ENCODE peak calls at places on chromosomes 16 and 17, in four cellular contexts. P, X, E and O are unnamed samples.

GRCh38 chr17:45170280-45170975 is 8.8 kb downstream of the HEXIM2 start:
- DNase-seq in X (no peak), E (no peak), P (peak), O (no peak)

GRCh38 chr17:40932608-40933007 is 4.8 kb downstream of the KRT23 start:
- DNase-seq in P (no peak), E (no peak), X (no peak), O (no peak)

GRCh38 chr17:78527345-78527744 is 49.9 kb downstream of the DNAH17 start:
- DNase-seq in E (no peak), X (no peak), P (no peak), O (no peak)

GRCh38 chr16:70396209-70396904 is 42.5 kb downstream of the ST3GAL2 start:
- DNase-seq in E (no peak), P (no peak), X (no peak), O (no peak)

GRCh38 chr16:58692450-58692849 is 7.9 kb upstream of the SLC38A7 start:
- DNase-seq in X (no peak), P (no peak), E (no peak), O (no peak)

GRCh38 chr17:81164464-81165245 is 652 bp upstream of the PVALEF start:
- DNase-seq in P (peak), E (no peak), X (no peak), O (no peak)

GRCh38 chr17:79993390-79994221 is 42.1 kb downstream of the TBC1D16 start:
- DNase-seq in X (peak), P (peak), E (peak), O (peak)

GRCh38 chr17:51860934-51861561 is 297.5 kb downstream of the CA10 start:
- DNase-seq in P (peak), X (peak), E (peak), O (no peak)

GRCh38 chr16:4056161-4057105 is 59.8 kb downstream of the ADCY9 start:
- DNase-seq in E (no peak), X (no peak), P (no peak), O (no peak)

GRCh38 chr16:71863995-71864394 is 18.2 kb downstream of the ATXN1L start:
- DNase-seq in P (no peak), X (no peak), E (no peak), O (no peak)

GRCh38 chr17:52106638-52107261 is 51.8 kb downstream of the CA10 start:
- DNase-seq in X (peak), E (peak), P (peak), O (peak)

GRCh38 chr17:75031972-75032895 is 14.5 kb downstream of the ATP5PD start:
- DNase-seq in X (no peak), E (peak), P (peak), O (peak)

GRCh38 chr17:75032896-75033294 is 13.9 kb downstream of the ATP5PD start:
- DNase-seq in X (no peak), P (peak), E (no peak), O (no peak)

GRCh38 chr17:75034236-75034908 is 12.4 kb downstream of the ATP5PD start:
- DNase-seq in X (peak), E (peak), P (peak), O (peak)

GRCh38 chr17:75036643-75037268 is 10.0 kb downstream of the ATP5PD start:
- DNase-seq in P (peak), E (no peak), X (no peak), O (peak)

DNA sequence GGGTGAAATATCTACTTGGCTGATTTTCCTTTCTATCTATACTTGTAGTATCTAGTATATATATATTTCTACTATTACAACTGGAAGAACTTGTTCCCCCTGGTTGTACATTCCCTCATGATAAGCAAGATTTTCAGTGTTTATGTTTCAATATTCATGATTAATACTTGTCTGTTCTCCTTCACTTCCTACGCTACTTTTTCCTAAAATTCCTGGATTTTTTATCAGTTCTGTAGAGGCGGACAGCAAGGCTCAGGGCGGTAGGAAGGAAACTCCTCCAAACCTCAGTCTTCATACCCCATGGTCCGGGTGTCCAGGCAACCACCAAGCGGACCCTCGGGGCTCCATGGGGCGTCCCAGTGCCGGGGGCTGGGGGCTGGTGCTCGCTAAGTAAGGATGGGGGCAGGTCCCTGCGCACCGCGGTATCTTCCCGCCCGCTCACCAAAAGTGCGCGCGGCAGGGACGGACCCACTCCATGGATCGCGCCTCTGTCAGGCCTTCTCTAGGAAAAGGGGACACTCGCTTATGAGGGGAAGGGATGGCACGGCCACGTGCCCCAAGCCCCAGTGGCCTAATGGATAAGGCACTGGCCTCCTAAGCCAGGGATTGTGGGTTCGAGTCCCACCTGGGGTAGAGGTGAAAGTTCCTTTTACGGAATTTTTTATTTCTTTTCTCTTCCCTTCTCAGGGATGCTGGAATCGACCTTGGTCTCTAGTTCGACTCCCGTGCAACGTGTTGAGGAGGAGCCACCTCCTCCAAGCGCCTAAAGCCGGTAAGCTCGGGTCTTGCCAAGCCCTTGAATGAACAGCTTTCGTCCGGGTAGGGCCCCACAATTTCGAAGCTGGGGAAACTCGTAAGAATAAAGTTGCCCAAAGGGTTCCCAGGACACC is 13.2 kb downstream of the ATP5PD start:
- DNase-seq in P (peak), E (peak), X (peak), O (peak)
- TF ChIP-seq CTCF in P (no peak), E (no peak), X (no peak), O (no peak)

DNA sequence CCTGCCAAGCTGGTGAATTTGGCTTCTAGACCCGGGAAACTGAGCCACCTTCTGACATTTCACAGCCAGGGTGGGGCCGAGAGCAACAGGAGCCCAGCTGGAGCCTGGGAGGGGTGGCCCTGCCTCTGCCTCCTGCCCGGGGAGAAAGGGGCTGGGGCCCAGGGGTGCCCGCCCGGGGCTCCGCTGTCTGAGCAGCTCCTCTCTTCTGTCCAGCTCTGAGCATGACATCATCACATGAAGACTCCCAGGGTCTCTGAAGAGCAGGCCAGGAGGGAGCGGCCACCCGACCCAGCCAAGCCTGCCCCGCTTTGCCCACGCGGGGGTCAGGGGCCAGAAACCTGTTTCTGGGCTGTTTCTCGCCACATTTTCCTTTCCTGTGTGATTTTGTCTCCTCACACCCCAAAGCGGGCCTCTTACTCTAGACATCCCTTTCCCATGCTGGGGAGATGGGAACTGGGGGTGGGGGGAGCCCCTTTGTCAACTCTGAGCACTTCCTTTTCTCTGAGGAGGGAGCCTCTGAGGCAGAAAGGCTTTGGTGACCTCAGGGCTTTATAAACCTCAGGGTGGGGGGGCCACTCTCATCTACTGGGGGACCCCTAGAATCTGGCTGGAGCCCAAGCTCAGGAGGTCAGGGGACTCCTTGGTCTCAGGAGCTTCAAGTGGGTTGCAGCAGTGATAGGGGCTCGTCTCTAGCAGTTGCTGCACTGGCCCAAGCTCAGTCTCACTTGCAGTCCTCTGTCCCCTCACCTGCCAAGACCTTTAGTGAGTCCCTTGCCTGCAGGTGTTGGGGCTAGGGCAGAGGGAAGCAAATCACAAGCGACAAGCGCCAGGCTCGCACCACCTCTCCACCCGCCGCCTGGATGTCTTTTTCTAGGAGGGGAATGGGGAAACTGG is 7.6 kb downstream of the UBALD2 start:
- DNase-seq in X (peak), P (no peak), E (peak), O (no peak)
- TF ChIP-seq CTCF in X (no peak), P (no peak), E (no peak), O (no peak)

GRCh38 chr17:7716901-7717755 is at the start of gene DNAH2:
- DNase-seq in E (peak), X (no peak), P (peak), O (no peak)
- TF ChIP-seq CTCF in E (no peak), X (peak), P (peak), O (no peak)

GRCh38 chr17:83099570-83100181 is 20.3 kb downstream of the METRNL start:
- DNase-seq in P (no peak), X (no peak), E (no peak), O (no peak)
- TF ChIP-seq CTCF in P (no peak), X (no peak), E (no peak), O (no peak)

DNA sequence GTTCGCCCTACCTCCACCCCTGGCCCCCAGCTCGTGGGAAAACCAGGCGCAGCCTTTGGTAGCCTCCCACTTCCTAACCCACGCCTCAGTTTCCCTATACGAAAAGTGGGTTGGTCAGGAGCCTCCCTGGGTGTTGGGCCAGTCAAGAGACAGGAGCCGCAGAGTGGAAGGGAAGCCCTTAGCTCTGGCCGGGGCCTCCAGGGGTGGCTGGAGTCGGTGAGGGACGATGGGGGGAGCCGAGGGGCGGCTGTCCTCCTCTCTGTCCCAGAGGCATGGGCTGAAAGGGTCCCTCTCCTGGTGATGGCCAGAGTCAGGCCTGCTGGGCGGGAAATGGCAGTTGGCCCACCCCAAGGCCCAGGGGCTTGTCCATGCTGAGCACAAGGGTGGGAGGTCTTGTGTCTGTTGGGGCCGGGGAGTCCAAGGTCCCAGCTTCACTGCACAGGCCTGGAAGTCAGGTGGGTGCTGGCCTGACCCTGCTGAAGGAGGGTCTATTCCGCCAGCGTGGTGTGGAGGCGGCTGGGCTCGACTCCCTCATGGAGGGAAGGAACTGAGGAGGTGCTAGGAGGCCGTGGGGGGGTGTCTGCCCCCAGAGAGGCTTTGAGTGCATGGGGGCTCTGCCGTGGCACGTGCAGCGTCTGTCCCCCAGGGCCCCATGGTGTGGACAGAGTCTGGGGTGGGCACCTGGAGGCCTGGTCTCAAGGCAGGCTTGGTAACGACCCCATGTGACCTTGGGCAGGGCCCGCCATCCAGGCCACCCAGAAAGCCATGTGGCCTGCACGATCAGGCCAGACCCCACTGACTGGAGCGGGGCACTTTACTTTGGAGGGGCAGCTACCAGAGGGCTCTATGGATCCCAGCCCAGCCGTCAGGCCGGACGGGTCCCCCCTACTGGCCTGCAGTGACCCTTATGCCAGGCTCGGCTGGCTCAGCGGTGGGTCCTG is 1.1 kb downstream of the SLC16A3 start:
- DNase-seq in P (peak), E (no peak), X (no peak), O (no peak)
- TF ChIP-seq CTCF in P (no peak), E (no peak), X (no peak), O (no peak)